ENCODE peak calls at places on chromosomes 2 and 18, in five cellular contexts. One of them, this sample, is unnamed.

GRCh38 chr18:67347499-67347898 is 169.0 kb downstream of the DSEL start:
- DNase-seq in ELR: no peak
- DNase-seq in endothelial cell of umbilical vein: no peak
- DNase-seq in stimulated activated CD4-positive, alpha-beta T cell treated with anti-CD3 and anti-CD28 coated beads, TNF-alpha, amount 100 ng/mL, for 1 hour: no peak
- DNase-seq in progenitor cell of endocrine pancreas: no peak
- DNase-seq in this sample: no peak

GRCh38 chr2:199414465-199414864 is 43.3 kb downstream of the SATB2 start:
- DNase-seq in ELR: no peak
- DNase-seq in endothelial cell of umbilical vein: no peak
- DNase-seq in stimulated activated CD4-positive, alpha-beta T cell treated with anti-CD3 and anti-CD28 coated beads, TNF-alpha, amount 100 ng/mL, for 1 hour: no peak
- DNase-seq in progenitor cell of endocrine pancreas: no peak
- DNase-seq in this sample: no peak

GRCh38 chr18:46435031-46435430 is 222.0 kb downstream of the LOXHD1 start:
- DNase-seq in ELR: no peak
- DNase-seq in endothelial cell of umbilical vein: no peak
- DNase-seq in stimulated activated CD4-positive, alpha-beta T cell treated with anti-CD3 and anti-CD28 coated beads, TNF-alpha, amount 100 ng/mL, for 1 hour: no peak
- DNase-seq in progenitor cell of endocrine pancreas: no peak
- DNase-seq in this sample: no peak

GRCh38 chr2:97748397-97748796 is 35.0 kb downstream of the ZAP70 start:
- DNase-seq in ELR: peak
- DNase-seq in endothelial cell of umbilical vein: no peak
- DNase-seq in stimulated activated CD4-positive, alpha-beta T cell treated with anti-CD3 and anti-CD28 coated beads, TNF-alpha, amount 100 ng/mL, for 1 hour: peak
- DNase-seq in progenitor cell of endocrine pancreas: peak
- DNase-seq in this sample: peak

GRCh38 chr2:946073-947005 is 4.3 kb upstream of the SNTG2 start:
- DNase-seq in ELR: no peak
- DNase-seq in endothelial cell of umbilical vein: no peak
- DNase-seq in stimulated activated CD4-positive, alpha-beta T cell treated with anti-CD3 and anti-CD28 coated beads, TNF-alpha, amount 100 ng/mL, for 1 hour: no peak
- DNase-seq in progenitor cell of endocrine pancreas: no peak
- DNase-seq in this sample: no peak

GRCh38 chr2:178194600-178195389 is 483 bp downstream of the OSBPL6 start:
- DNase-seq in ELR: peak
- DNase-seq in endothelial cell of umbilical vein: peak
- DNase-seq in stimulated activated CD4-positive, alpha-beta T cell treated with anti-CD3 and anti-CD28 coated beads, TNF-alpha, amount 100 ng/mL, for 1 hour: no peak
- DNase-seq in progenitor cell of endocrine pancreas: peak
- DNase-seq in this sample: no peak

GRCh38 chr2:150141241-150142001 is 346.0 kb downstream of the RND3 start:
- DNase-seq in ELR: peak
- DNase-seq in endothelial cell of umbilical vein: peak
- DNase-seq in stimulated activated CD4-positive, alpha-beta T cell treated with anti-CD3 and anti-CD28 coated beads, TNF-alpha, amount 100 ng/mL, for 1 hour: no peak
- DNase-seq in progenitor cell of endocrine pancreas: no peak
- DNase-seq in this sample: no peak

GRCh38 chr18:46055841-46056240 is 16.2 kb downstream of the PSTPIP2 start:
- DNase-seq in ELR: no peak
- DNase-seq in endothelial cell of umbilical vein: no peak
- DNase-seq in stimulated activated CD4-positive, alpha-beta T cell treated with anti-CD3 and anti-CD28 coated beads, TNF-alpha, amount 100 ng/mL, for 1 hour: no peak
- DNase-seq in progenitor cell of endocrine pancreas: no peak
- DNase-seq in this sample: no peak

GRCh38 chr2:30776831-30777652 is 30.2 kb downstream of the CAPN13 start:
- DNase-seq in ELR: no peak
- DNase-seq in endothelial cell of umbilical vein: no peak
- DNase-seq in stimulated activated CD4-positive, alpha-beta T cell treated with anti-CD3 and anti-CD28 coated beads, TNF-alpha, amount 100 ng/mL, for 1 hour: no peak
- DNase-seq in progenitor cell of endocrine pancreas: no peak
- DNase-seq in this sample: no peak

GRCh38 chr2:227406177-227407031 is 18.7 kb upstream of the SCYGR1 start:
- DNase-seq in ELR: peak
- DNase-seq in endothelial cell of umbilical vein: peak
- DNase-seq in stimulated activated CD4-positive, alpha-beta T cell treated with anti-CD3 and anti-CD28 coated beads, TNF-alpha, amount 100 ng/mL, for 1 hour: no peak
- DNase-seq in progenitor cell of endocrine pancreas: peak
- DNase-seq in this sample: no peak

GRCh38 chr18:68925268-68925667 is 127.4 kb downstream of the CCDC102B start:
- DNase-seq in ELR: peak
- DNase-seq in endothelial cell of umbilical vein: no peak
- DNase-seq in stimulated activated CD4-positive, alpha-beta T cell treated with anti-CD3 and anti-CD28 coated beads, TNF-alpha, amount 100 ng/mL, for 1 hour: no peak
- DNase-seq in progenitor cell of endocrine pancreas: no peak
- DNase-seq in this sample: no peak

GRCh38 chr2:232523682-232524597 is 2.0 kb upstream of the CHRND start:
- DNase-seq in ELR: peak
- DNase-seq in endothelial cell of umbilical vein: peak
- DNase-seq in stimulated activated CD4-positive, alpha-beta T cell treated with anti-CD3 and anti-CD28 coated beads, TNF-alpha, amount 100 ng/mL, for 1 hour: no peak
- DNase-seq in progenitor cell of endocrine pancreas: peak
- DNase-seq in this sample: peak

GRCh38 chr2:117856415-117857210 is 42.1 kb downstream of the DDX18 start:
- DNase-seq in ELR: peak
- DNase-seq in endothelial cell of umbilical vein: peak
- DNase-seq in stimulated activated CD4-positive, alpha-beta T cell treated with anti-CD3 and anti-CD28 coated beads, TNF-alpha, amount 100 ng/mL, for 1 hour: no peak
- DNase-seq in progenitor cell of endocrine pancreas: no peak
- DNase-seq in this sample: no peak

GRCh38 chr2:28355521-28356094 is 37.0 kb upstream of the FOSL2 start:
- DNase-seq in ELR: no peak
- DNase-seq in endothelial cell of umbilical vein: peak
- DNase-seq in stimulated activated CD4-positive, alpha-beta T cell treated with anti-CD3 and anti-CD28 coated beads, TNF-alpha, amount 100 ng/mL, for 1 hour: no peak
- DNase-seq in progenitor cell of endocrine pancreas: no peak
- DNase-seq in this sample: no peak

GRCh38 chr18:30682667-30683066 is 359.9 kb downstream of the DSC3 start:
- DNase-seq in ELR: no peak
- DNase-seq in endothelial cell of umbilical vein: no peak
- DNase-seq in stimulated activated CD4-positive, alpha-beta T cell treated with anti-CD3 and anti-CD28 coated beads, TNF-alpha, amount 100 ng/mL, for 1 hour: no peak
- DNase-seq in progenitor cell of endocrine pancreas: no peak
- DNase-seq in this sample: no peak

GRCh38 chr2:211093743-211094303 is 537.4 kb downstream of the CPS1 start:
- DNase-seq in ELR: peak
- DNase-seq in endothelial cell of umbilical vein: peak
- DNase-seq in stimulated activated CD4-positive, alpha-beta T cell treated with anti-CD3 and anti-CD28 coated beads, TNF-alpha, amount 100 ng/mL, for 1 hour: no peak
- DNase-seq in progenitor cell of endocrine pancreas: no peak
- DNase-seq in this sample: no peak

GRCh38 chr2:207161724-207162123 is 4.0 kb downstream of the KLF7 start:
- DNase-seq in ELR: peak
- DNase-seq in endothelial cell of umbilical vein: peak
- DNase-seq in stimulated activated CD4-positive, alpha-beta T cell treated with anti-CD3 and anti-CD28 coated beads, TNF-alpha, amount 100 ng/mL, for 1 hour: no peak
- DNase-seq in progenitor cell of endocrine pancreas: no peak
- DNase-seq in this sample: no peak

GRCh38 chr2:74982581-74982980 is 24.1 kb downstream of the POLE4 start:
- DNase-seq in ELR: peak
- DNase-seq in endothelial cell of umbilical vein: no peak
- DNase-seq in stimulated activated CD4-positive, alpha-beta T cell treated with anti-CD3 and anti-CD28 coated beads, TNF-alpha, amount 100 ng/mL, for 1 hour: no peak
- DNase-seq in progenitor cell of endocrine pancreas: no peak
- DNase-seq in this sample: no peak

GRCh38 chr2:223090081-223090480 is 38.1 kb downstream of the KCNE4 start:
- DNase-seq in ELR: no peak
- DNase-seq in endothelial cell of umbilical vein: no peak
- DNase-seq in stimulated activated CD4-positive, alpha-beta T cell treated with anti-CD3 and anti-CD28 coated beads, TNF-alpha, amount 100 ng/mL, for 1 hour: no peak
- DNase-seq in progenitor cell of endocrine pancreas: no peak
- DNase-seq in this sample: no peak

GRCh38 chr2:23649819-23650218 is 264.8 kb downstream of the KLHL29 start:
- DNase-seq in ELR: peak
- DNase-seq in endothelial cell of umbilical vein: peak
- DNase-seq in stimulated activated CD4-positive, alpha-beta T cell treated with anti-CD3 and anti-CD28 coated beads, TNF-alpha, amount 100 ng/mL, for 1 hour: no peak
- DNase-seq in progenitor cell of endocrine pancreas: no peak
- DNase-seq in this sample: no peak

GRCh38 chr18:74569401-74569800 is 28.3 kb upstream of the ZNF407 start:
- DNase-seq in ELR: no peak
- DNase-seq in endothelial cell of umbilical vein: no peak
- DNase-seq in stimulated activated CD4-positive, alpha-beta T cell treated with anti-CD3 and anti-CD28 coated beads, TNF-alpha, amount 100 ng/mL, for 1 hour: no peak
- DNase-seq in progenitor cell of endocrine pancreas: no peak
- DNase-seq in this sample: no peak

GRCh38 chr2:42328148-42328833 is 32.7 kb downstream of the COX7A2L start:
- DNase-seq in ELR: peak
- DNase-seq in endothelial cell of umbilical vein: peak
- DNase-seq in stimulated activated CD4-positive, alpha-beta T cell treated with anti-CD3 and anti-CD28 coated beads, TNF-alpha, amount 100 ng/mL, for 1 hour: no peak
- DNase-seq in progenitor cell of endocrine pancreas: no peak
- DNase-seq in this sample: no peak

GRCh38 chr18:29145993-29146539 is 969.1 kb upstream of the CDH2 start:
- DNase-seq in ELR: no peak
- DNase-seq in endothelial cell of umbilical vein: no peak
- DNase-seq in stimulated activated CD4-positive, alpha-beta T cell treated with anti-CD3 and anti-CD28 coated beads, TNF-alpha, amount 100 ng/mL, for 1 hour: no peak
- DNase-seq in progenitor cell of endocrine pancreas: no peak
- DNase-seq in this sample: no peak

GRCh38 chr2:75595541-75596395 is 35.0 kb upstream of the EVA1A start:
- DNase-seq in ELR: peak
- DNase-seq in endothelial cell of umbilical vein: peak
- DNase-seq in stimulated activated CD4-positive, alpha-beta T cell treated with anti-CD3 and anti-CD28 coated beads, TNF-alpha, amount 100 ng/mL, for 1 hour: no peak
- DNase-seq in progenitor cell of endocrine pancreas: no peak
- DNase-seq in this sample: no peak

GRCh38 chr18:45324489-45325111 is 290.7 kb upstream of the SLC14A2 start:
- DNase-seq in ELR: no peak
- DNase-seq in endothelial cell of umbilical vein: no peak
- DNase-seq in stimulated activated CD4-positive, alpha-beta T cell treated with anti-CD3 and anti-CD28 coated beads, TNF-alpha, amount 100 ng/mL, for 1 hour: no peak
- DNase-seq in progenitor cell of endocrine pancreas: no peak
- DNase-seq in this sample: no peak

GRCh38 chr2:46893231-46893943 is 22.2 kb downstream of the MCFD2 start:
- DNase-seq in ELR: peak
- DNase-seq in endothelial cell of umbilical vein: no peak
- DNase-seq in stimulated activated CD4-positive, alpha-beta T cell treated with anti-CD3 and anti-CD28 coated beads, TNF-alpha, amount 100 ng/mL, for 1 hour: no peak
- DNase-seq in progenitor cell of endocrine pancreas: no peak
- DNase-seq in this sample: no peak

GRCh38 chr2:221958224-221958623 is 340.6 kb downstream of the PAX3 start:
- DNase-seq in ELR: peak
- DNase-seq in endothelial cell of umbilical vein: peak
- DNase-seq in stimulated activated CD4-positive, alpha-beta T cell treated with anti-CD3 and anti-CD28 coated beads, TNF-alpha, amount 100 ng/mL, for 1 hour: no peak
- DNase-seq in progenitor cell of endocrine pancreas: no peak
- DNase-seq in this sample: no peak

GRCh38 chr2:926259-926780 is 24.3 kb upstream of the SNTG2 start:
- DNase-seq in ELR: no peak
- DNase-seq in endothelial cell of umbilical vein: no peak
- DNase-seq in stimulated activated CD4-positive, alpha-beta T cell treated with anti-CD3 and anti-CD28 coated beads, TNF-alpha, amount 100 ng/mL, for 1 hour: no peak
- DNase-seq in progenitor cell of endocrine pancreas: no peak
- DNase-seq in this sample: no peak

GRCh38 chr2:177501186-177501585 is 108.6 kb downstream of the AGPS start:
- DNase-seq in ELR: peak
- DNase-seq in endothelial cell of umbilical vein: peak
- DNase-seq in stimulated activated CD4-positive, alpha-beta T cell treated with anti-CD3 and anti-CD28 coated beads, TNF-alpha, amount 100 ng/mL, for 1 hour: no peak
- DNase-seq in progenitor cell of endocrine pancreas: no peak
- DNase-seq in this sample: no peak

GRCh38 chr2:70069049-70069448 is 18.2 kb upstream of the PCBP1 start:
- DNase-seq in ELR: peak
- DNase-seq in endothelial cell of umbilical vein: no peak
- DNase-seq in stimulated activated CD4-positive, alpha-beta T cell treated with anti-CD3 and anti-CD28 coated beads, TNF-alpha, amount 100 ng/mL, for 1 hour: no peak
- DNase-seq in progenitor cell of endocrine pancreas: no peak
- DNase-seq in this sample: no peak

GRCh38 chr2:155975734-155976133 is 356.8 kb downstream of the NR4A2 start:
- DNase-seq in ELR: no peak
- DNase-seq in endothelial cell of umbilical vein: no peak
- DNase-seq in stimulated activated CD4-positive, alpha-beta T cell treated with anti-CD3 and anti-CD28 coated beads, TNF-alpha, amount 100 ng/mL, for 1 hour: no peak
- DNase-seq in progenitor cell of endocrine pancreas: no peak
- DNase-seq in this sample: no peak

GRCh38 chr2:106931742-106932335 is 45.9 kb upstream of the ST6GAL2 start:
- DNase-seq in ELR: no peak
- DNase-seq in endothelial cell of umbilical vein: no peak
- DNase-seq in stimulated activated CD4-positive, alpha-beta T cell treated with anti-CD3 and anti-CD28 coated beads, TNF-alpha, amount 100 ng/mL, for 1 hour: no peak
- DNase-seq in progenitor cell of endocrine pancreas: no peak
- DNase-seq in this sample: no peak

GRCh38 chr2:119207447-119207846 is 16.2 kb upstream of the STEAP3 start:
- DNase-seq in ELR: no peak
- DNase-seq in endothelial cell of umbilical vein: no peak
- DNase-seq in stimulated activated CD4-positive, alpha-beta T cell treated with anti-CD3 and anti-CD28 coated beads, TNF-alpha, amount 100 ng/mL, for 1 hour: no peak
- DNase-seq in progenitor cell of endocrine pancreas: no peak
- DNase-seq in this sample: no peak

GRCh38 chr2:10659898-10660568 is 29.7 kb downstream of the NOL10 start:
- DNase-seq in ELR: peak
- DNase-seq in endothelial cell of umbilical vein: peak
- DNase-seq in stimulated activated CD4-positive, alpha-beta T cell treated with anti-CD3 and anti-CD28 coated beads, TNF-alpha, amount 100 ng/mL, for 1 hour: peak
- DNase-seq in progenitor cell of endocrine pancreas: peak
- DNase-seq in this sample: no peak

GRCh38 chr2:239113164-239113563 is 265.3 kb downstream of the TWIST2 start:
- DNase-seq in ELR: no peak
- DNase-seq in endothelial cell of umbilical vein: no peak
- DNase-seq in stimulated activated CD4-positive, alpha-beta T cell treated with anti-CD3 and anti-CD28 coated beads, TNF-alpha, amount 100 ng/mL, for 1 hour: no peak
- DNase-seq in progenitor cell of endocrine pancreas: no peak
- DNase-seq in this sample: no peak

GRCh38 chr2:123747316-123747715 is 277.8 kb upstream of the CNTNAP5 start:
- DNase-seq in ELR: no peak
- DNase-seq in endothelial cell of umbilical vein: no peak
- DNase-seq in stimulated activated CD4-positive, alpha-beta T cell treated with anti-CD3 and anti-CD28 coated beads, TNF-alpha, amount 100 ng/mL, for 1 hour: no peak
- DNase-seq in progenitor cell of endocrine pancreas: no peak
- DNase-seq in this sample: no peak

GRCh38 chr2:140747097-140747496 is 1383.7 kb downstream of the LRP1B start:
- DNase-seq in ELR: no peak
- DNase-seq in endothelial cell of umbilical vein: no peak
- DNase-seq in stimulated activated CD4-positive, alpha-beta T cell treated with anti-CD3 and anti-CD28 coated beads, TNF-alpha, amount 100 ng/mL, for 1 hour: no peak
- DNase-seq in progenitor cell of endocrine pancreas: no peak
- DNase-seq in this sample: no peak

This sample was measured in HL-60.